ENCODE peak calls at places on chromosomes 5 and 9, in seven cellular contexts. E is sciatic nerve, J is HuH-7.5, L is endothelial cell, R is activated T-cell treated with anti-CD3 and anti-CD28 coated beads for 1 hour, W is stomach, X is GM12891. F is an unnamed sample.
A peak's percentile ranks its signal among the peaks of the same experiment; 100 is the strongest.

GRCh38 chr9:114031037-114031436 is 47.1 kb downstream of the AMBP start:
- DNase-seq in E (no peak), J (no peak), L (no peak), R (no peak), W (no peak), X (no peak), F (no peak)

GRCh38 chr5:68344447-68345111 is 129.0 kb downstream of the PIK3R1 start:
- DNase-seq in E (no peak), J (no peak), L (no peak), R (no peak), W (no peak), X (no peak), F (no peak)

GRCh38 chr9:125074976-125075375 is 68.4 kb downstream of the SCAI start:
- DNase-seq in E (no peak), J (no peak), L (no peak), R (no peak), W (no peak), X (no peak), F (no peak)

GRCh38 chr5:32187675-32188074 is 13.6 kb upstream of the GOLPH3 start:
- DNase-seq in E (no peak), J (no peak), L (no peak), R (no peak), W (no peak), X (no peak), F (no peak)

GRCh38 chr9:77982985-77983662 is 48.5 kb downstream of the GNAQ start:
- DNase-seq in E (no peak), J (no peak), L (no peak), R (no peak), W (no peak), X (no peak), F (no peak)

GRCh38 chr5:14417232-14417730 is 164.3 kb upstream of the OTULINL start:
- DNase-seq in E (no peak), J (no peak), L (no peak), R (no peak), W (no peak), X (no peak), F (no peak)

GRCh38 chr5:102582706-102583105 is 83.9 kb upstream of the SLCO6A1 start:
- DNase-seq in E (no peak), J (no peak), L (no peak), R (no peak), W (no peak), X (no peak), F (no peak)

GRCh38 chr5:168472329-168472728 is 13.9 kb upstream of the RARS1 start:
- DNase-seq in E (no peak), J (no peak), L (no peak), R (no peak), W (no peak), X (no peak), F (no peak)

GRCh38 chr9:124105266-124105665 is 93.7 kb downstream of the LHX2 start:
- DNase-seq in E (no peak), J (no peak), L (no peak), R (no peak), W (no peak), X (no peak), F (no peak)

GRCh38 chr9:133137451-133138231 is 16.6 kb upstream of the RALGDS start:
- DNase-seq in E (no peak), J (no peak), L (no peak), R (no peak), W (peak; percentile 79), X (no peak), F (no peak)

GRCh38 chr5:154236011-154236410 is 45.5 kb downstream of the GALNT10 start:
- DNase-seq in E (no peak), J (no peak), L (no peak), R (no peak), W (no peak), X (no peak), F (no peak)

F was measured in GM19239.